ENCODE peak calls at places on chromosomes 4 and X, in seven cellular contexts. D, L, Z, E, S, U and W are unnamed samples.

GRCh38 chr4:2063557-2064275 is 4.6 kb downstream of the NAT8L start:
- DNase-seq in D (no peak), L (no peak), Z (peak), E (no peak), S (peak), U (no peak), W (no peak)

GRCh38 chr4:162921178-162921785 is 245.4 kb downstream of the NAF1 start:
- DNase-seq in D (no peak), L (no peak), Z (no peak), E (no peak), S (no peak), U (no peak), W (no peak)

GRCh38 chrX:65034641-65035450 is 58.6 kb upstream of the ZC4H2 start:
- DNase-seq in D (peak), L (no peak), Z (peak), E (peak), S (peak), U (peak), W (peak)

GRCh38 chr4:154503598-154503997 is 12.0 kb upstream of the DCHS2 start:
- DNase-seq in D (peak), L (no peak), Z (no peak), E (no peak), S (no peak), U (no peak), W (no peak)

GRCh38 chr4:10088135-10089010 is 28.2 kb downstream of the WDR1 start:
- DNase-seq in D (no peak), L (no peak), Z (no peak), E (no peak), S (peak), U (no peak), W (peak)

GRCh38 chr4:183996868-183997267 is 91.8 kb downstream of the STOX2 start:
- DNase-seq in D (no peak), L (no peak), Z (no peak), E (no peak), S (no peak), U (no peak), W (no peak)

GRCh38 chr4:24482871-24483270 is 101.5 kb downstream of the DHX15 start:
- DNase-seq in D (no peak), L (no peak), Z (no peak), E (no peak), S (no peak), U (no peak), W (no peak)

GRCh38 chr4:6986781-6987565 is 56.2 kb upstream of the TADA2B start:
- DNase-seq in D (peak), L (peak), Z (peak), E (peak), S (peak), U (peak), W (peak)

GRCh38 chrX:71098951-71099506 is 3.4 kb downstream of the FOXO4 start:
- DNase-seq in D (no peak), L (no peak), Z (no peak), E (no peak), S (no peak), U (no peak), W (no peak)

GRCh38 chr4:2977116-2978097 is 14.0 kb downstream of the GRK4 start:
- DNase-seq in D (no peak), L (no peak), Z (no peak), E (no peak), S (no peak), U (no peak), W (no peak)

GRCh38 chr4:176538217-176538925 is 218.6 kb downstream of the SPCS3 start:
- DNase-seq in D (no peak), L (no peak), Z (no peak), E (no peak), S (no peak), U (no peak), W (no peak)

GRCh38 chr4:69760455-69760854 is at the start of gene SULT1B1:
- DNase-seq in D (no peak), L (no peak), Z (peak), E (no peak), S (no peak), U (no peak), W (no peak)

GRCh38 chr4:156598138-156598681 is 373.4 kb downstream of the PDGFC start:
- DNase-seq in D (no peak), L (no peak), Z (no peak), E (no peak), S (no peak), U (no peak), W (no peak)

GRCh38 chrX:21943460-21944135 is 3.1 kb downstream of the SMS start:
- DNase-seq in D (no peak), L (no peak), Z (no peak), E (no peak), S (no peak), U (no peak), W (no peak)

GRCh38 chr4:47462799-47463234 is 685 bp downstream of the COMMD8 start:
- DNase-seq in D (no peak), L (no peak), Z (no peak), E (no peak), S (no peak), U (no peak), W (no peak)

GRCh38 chrX:14027511-14028019 is 2.1 kb downstream of the GEMIN8 start:
- DNase-seq in D (no peak), L (no peak), Z (no peak), E (no peak), S (no peak), U (no peak), W (no peak)

GRCh38 chrX:50971390-50971789 is 60.9 kb downstream of the BMP15 start:
- DNase-seq in D (no peak), L (no peak), Z (no peak), E (no peak), S (no peak), U (no peak), W (no peak)

GRCh38 chr4:113378836-113379235 is 329.4 kb downstream of the ANK2 start:
- DNase-seq in D (no peak), L (no peak), Z (no peak), E (no peak), S (no peak), U (no peak), W (no peak)

GRCh38 chr4:106418444-106418843 is 49.9 kb upstream of the GIMD1 start:
- DNase-seq in D (no peak), L (no peak), Z (no peak), E (no peak), S (no peak), U (no peak), W (no peak)

GRCh38 chr4:128310266-128310697 is 22.7 kb upstream of the PGRMC2 start:
- DNase-seq in D (peak), L (no peak), Z (peak), E (peak), S (peak), U (no peak), W (peak)

GRCh38 chr4:83197555-83198235 is 83.2 kb upstream of the PLAC8 start:
- DNase-seq in D (no peak), L (no peak), Z (peak), E (no peak), S (no peak), U (no peak), W (no peak)

GRCh38 chrX:153793291-153793690 is 884 bp downstream of the IDH3G start:
- DNase-seq in D (no peak), L (no peak), Z (no peak), E (no peak), S (no peak), U (no peak), W (no peak)

GRCh38 chrX:122133478-122133877 is 1050.6 kb upstream of the GRIA3 start:
- DNase-seq in D (no peak), L (no peak), Z (no peak), E (no peak), S (no peak), U (no peak), W (no peak)

GRCh38 chr4:169033660-169034059 is 23.6 kb upstream of the CBR4 start:
- DNase-seq in D (no peak), L (no peak), Z (no peak), E (peak), S (no peak), U (no peak), W (peak)

GRCh38 chr4:67785528-67785927 is 31.3 kb upstream of the GNRHR start:
- DNase-seq in D (no peak), L (no peak), Z (no peak), E (no peak), S (no peak), U (no peak), W (no peak)

GRCh38 chrX:126065901-126066660 is 100.0 kb downstream of the DCAF12L2 start:
- DNase-seq in D (no peak), L (no peak), Z (no peak), E (no peak), S (no peak), U (no peak), W (no peak)

GRCh38 chr4:188778880-188779279 is 639.6 kb downstream of the TRIML1 start:
- DNase-seq in D (no peak), L (no peak), Z (no peak), E (no peak), S (no peak), U (no peak), W (no peak)

GRCh38 chrX:56728321-56728720 is 722 bp upstream of the NBDY start:
- DNase-seq in D (no peak), L (no peak), Z (no peak), E (no peak), S (no peak), U (no peak), W (no peak)

GRCh38 chr4:91288702-91289311 is 1015.0 kb upstream of the GRID2 start:
- DNase-seq in D (no peak), L (no peak), Z (no peak), E (no peak), S (no peak), U (no peak), W (no peak)

GRCh38 chr4:145352438-145353145 is 129.1 kb upstream of the SMAD1 start:
- DNase-seq in D (no peak), L (no peak), Z (no peak), E (peak), S (no peak), U (no peak), W (no peak)

GRCh38 chr4:26150948-26151347 is 169.9 kb upstream of the RBPJ start:
- DNase-seq in D (no peak), L (no peak), Z (no peak), E (no peak), S (no peak), U (no peak), W (no peak)

GRCh38 chrX:24153796-24154189 is 4.3 kb downstream of the ZFX start:
- DNase-seq in D (no peak), L (no peak), Z (no peak), E (no peak), S (no peak), U (no peak), W (no peak)
- H3K27ac ChIP-seq in D (no peak), L (peak), Z (peak), E (no peak), S (no peak), U (no peak), W (no peak)

GRCh38 chrX:118025193-118025592 is 91.4 kb downstream of the KLHL13 start:
- DNase-seq in D (no peak), L (no peak), Z (no peak), E (no peak), S (no peak), U (no peak), W (no peak)

GRCh38 chrX:118026631-118027030 is 90.0 kb downstream of the KLHL13 start:
- DNase-seq in D (no peak), L (no peak), Z (no peak), E (no peak), S (no peak), U (no peak), W (no peak)

GRCh38 chrX:118022803-118023202 is 93.8 kb downstream of the KLHL13 start:
- DNase-seq in D (no peak), L (no peak), Z (no peak), E (no peak), S (no peak), U (no peak), W (no peak)

DNA sequence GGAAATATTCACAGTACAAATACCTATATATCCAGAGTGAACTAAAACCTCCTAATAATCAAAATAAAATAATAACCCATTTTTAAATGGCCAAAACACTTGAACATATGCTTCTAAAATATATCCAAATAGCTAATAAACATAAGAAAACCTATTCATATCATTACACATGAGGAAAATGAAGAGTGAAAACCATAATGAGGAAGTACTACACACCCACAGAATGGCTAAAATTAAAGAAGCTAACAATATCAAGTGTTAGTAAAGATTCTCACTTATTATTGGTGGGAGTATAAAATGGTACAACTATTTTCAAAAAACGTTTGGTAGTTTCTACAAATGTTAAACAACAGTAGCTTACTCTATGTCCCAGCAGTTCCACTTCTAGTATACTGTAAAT is 92.1 kb downstream of the KLHL13 start:
- DNase-seq in D (no peak), L (no peak), Z (no peak), E (no peak), S (no peak), U (no peak), W (no peak)
- H3K27ac ChIP-seq in D (no peak), L (no peak), Z (no peak), E (no peak), S (no peak), U (no peak), W (no peak)

DNA sequence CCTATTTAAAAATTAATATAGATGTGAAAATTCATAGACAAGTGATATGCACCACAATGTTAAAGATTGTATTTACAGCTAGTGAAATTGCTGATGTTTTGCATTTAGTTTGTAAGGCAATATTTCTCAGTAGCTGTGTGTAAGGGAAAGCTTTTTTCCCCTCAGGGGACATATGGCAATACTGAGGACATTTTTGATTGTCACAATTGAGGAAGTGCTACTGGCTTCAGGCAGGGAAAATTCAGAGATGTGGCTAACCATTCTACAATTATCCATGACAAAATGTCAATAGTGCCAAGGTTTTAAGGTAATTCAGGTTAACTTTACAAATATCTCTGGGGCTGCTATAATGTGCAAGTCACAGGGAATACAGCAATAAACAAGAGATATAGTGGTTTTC is 66.1 kb upstream of the IL15 start:
- DNase-seq in D (no peak), L (no peak), Z (no peak), E (no peak), S (no peak), U (no peak), W (no peak)
- H3K27ac ChIP-seq in D (no peak), L (no peak), Z (no peak), E (no peak), S (no peak), U (no peak), W (no peak)

GRCh38 chr4:76712564-76712963 is 185.4 kb downstream of the SOWAHB start:
- DNase-seq in D (no peak), L (no peak), Z (no peak), E (no peak), S (no peak), U (no peak), W (no peak)

GRCh38 chr4:76706581-76706980 is 191.4 kb downstream of the SOWAHB start:
- DNase-seq in D (no peak), L (no peak), Z (no peak), E (no peak), S (no peak), U (no peak), W (no peak)

GRCh38 chr4:76705497-76705896 is 192.4 kb downstream of the SOWAHB start:
- DNase-seq in D (no peak), L (no peak), Z (no peak), E (no peak), S (no peak), U (no peak), W (no peak)

GRCh38 chr4:76709454-76709853 is 188.5 kb downstream of the SOWAHB start:
- DNase-seq in D (peak), L (no peak), Z (no peak), E (no peak), S (no peak), U (no peak), W (no peak)

DNA sequence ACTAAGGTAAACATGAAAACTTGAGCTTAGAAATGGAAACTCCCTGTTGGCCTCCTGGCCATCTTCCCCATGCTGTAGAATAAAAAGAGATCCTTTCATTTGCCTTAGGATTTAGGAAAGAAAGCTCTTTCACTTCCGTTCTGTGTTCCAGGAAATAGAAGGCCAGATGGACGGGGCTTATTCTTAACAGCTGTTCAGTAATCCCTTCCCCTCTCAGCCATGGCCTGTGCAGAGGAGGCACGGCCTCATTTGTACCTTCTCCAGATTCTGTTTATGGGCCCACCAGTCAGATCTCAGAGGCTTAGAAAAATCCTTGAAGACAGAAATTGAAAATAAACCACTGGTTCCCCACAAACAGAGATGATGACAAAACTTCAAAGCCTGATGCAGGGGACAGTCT is 189.0 kb downstream of the SOWAHB start:
- DNase-seq in D (peak), L (no peak), Z (no peak), E (no peak), S (no peak), U (no peak), W (no peak)
- H3K27ac ChIP-seq in D (peak), L (peak), Z (peak), E (no peak), S (no peak), U (peak), W (peak)

GRCh38 chr4:996994-997374 is 3.8 kb upstream of the SLC26A1 start:
- DNase-seq in D (no peak), L (no peak), Z (no peak), E (no peak), S (no peak), U (no peak), W (no peak)
- H3K27ac ChIP-seq in D (no peak), L (no peak), Z (no peak), E (no peak), S (no peak), U (no peak), W (no peak)

DNA sequence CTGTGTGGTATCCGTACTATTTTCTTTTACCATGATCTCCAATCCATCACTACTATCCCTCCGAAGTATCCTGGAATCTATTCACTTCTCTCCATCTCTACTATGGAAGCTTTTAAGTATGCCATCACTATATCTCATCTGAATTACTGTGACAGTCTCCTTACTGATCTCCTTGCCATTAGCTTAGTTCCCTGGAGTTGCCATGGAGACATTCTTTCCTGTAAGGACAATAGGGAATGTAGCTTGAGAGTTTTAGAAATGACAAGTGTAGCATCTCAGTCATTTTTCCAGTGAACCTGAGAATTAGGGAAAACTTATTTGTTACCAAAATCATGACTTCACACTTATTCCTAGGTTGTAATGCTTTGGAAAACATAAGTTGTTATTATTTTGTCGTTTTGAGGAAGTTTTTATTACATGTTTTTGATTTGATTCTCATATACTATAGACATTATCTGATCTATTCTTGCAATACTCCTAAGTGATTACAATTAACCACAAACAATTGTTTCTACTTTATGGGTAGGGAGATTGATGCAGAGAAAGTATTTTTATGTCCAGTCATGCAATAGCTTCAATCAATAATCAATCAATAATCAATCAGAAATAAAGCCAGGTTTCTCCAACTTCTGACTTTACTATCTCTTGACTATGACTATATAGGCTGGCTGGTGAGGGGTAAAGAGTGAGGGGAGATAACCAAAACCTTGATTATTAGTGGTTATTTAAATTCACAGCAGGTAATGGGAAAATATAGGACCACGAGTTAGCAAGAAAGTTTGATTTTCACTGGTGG is 86.1 kb downstream of the HPGD start:
- DNase-seq in D (no peak), L (no peak), Z (no peak), E (no peak), S (no peak), U (no peak), W (no peak)
- H3K27ac ChIP-seq in D (no peak), L (no peak), Z (no peak), E (no peak), S (no peak), U (no peak), W (no peak)

DNA sequence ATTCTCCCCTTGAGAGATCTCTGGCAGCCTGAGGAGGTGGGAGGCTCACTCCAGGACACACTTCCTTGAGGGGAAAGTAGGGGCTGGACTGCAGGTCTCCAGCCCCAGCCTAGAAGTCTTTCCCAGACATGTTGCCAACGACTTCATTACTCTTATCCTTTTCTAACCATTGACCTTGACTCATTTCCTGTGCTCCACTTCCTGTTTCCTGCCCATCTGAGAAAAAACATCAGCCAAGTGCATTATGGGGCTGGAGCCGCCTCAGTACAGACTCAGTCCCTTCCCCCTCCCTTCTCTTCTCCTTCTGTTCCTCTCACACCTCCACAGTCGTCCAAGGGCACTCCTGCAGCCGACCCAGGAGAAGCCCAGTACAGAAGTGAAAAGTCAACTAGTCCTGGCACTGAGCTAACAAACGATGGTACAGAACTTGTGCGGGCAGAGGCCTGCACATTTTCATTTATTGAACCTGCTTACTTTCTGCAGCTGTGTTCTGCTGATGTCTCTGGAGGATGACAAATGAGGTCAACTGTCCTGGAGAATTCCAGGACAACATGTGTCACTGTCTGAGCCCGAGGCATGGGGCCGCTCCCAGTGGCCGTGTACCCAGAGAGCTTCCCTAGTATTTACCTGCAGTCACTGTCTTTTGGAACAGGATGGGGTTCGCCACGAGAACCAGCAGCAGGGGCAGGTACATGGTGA is 20.1 kb downstream of the GPR143 start:
- DNase-seq in D (no peak), L (no peak), Z (no peak), E (no peak), S (no peak), U (no peak), W (peak)
- H3K27ac ChIP-seq in D (no peak), L (no peak), Z (peak), E (no peak), S (no peak), U (no peak), W (peak)